ENCODE peak calls at places on chromosomes 2 and 18, in five cellular contexts. One of them, this sample, is unnamed.

GRCh38 chr2:1047485-1047884 is 96.8 kb downstream of the SNTG2 start:
- DNase-seq in hepatocyte: no peak
- DNase-seq in right cardiac atrium: no peak
- DNase-seq in CD8-positive, alpha-beta T cell: no peak
- DNase-seq in gastrocnemius medialis: no peak
- DNase-seq in this sample: no peak

GRCh38 chr2:75310915-75311314 is 111.6 kb upstream of the TACR1 start:
- DNase-seq in hepatocyte: no peak
- DNase-seq in right cardiac atrium: no peak
- DNase-seq in CD8-positive, alpha-beta T cell: no peak
- DNase-seq in gastrocnemius medialis: no peak
- DNase-seq in this sample: no peak

GRCh38 chr2:70690846-70691245 is 77.2 kb downstream of the ADD2 start:
- DNase-seq in hepatocyte: no peak
- DNase-seq in right cardiac atrium: no peak
- DNase-seq in CD8-positive, alpha-beta T cell: no peak
- DNase-seq in gastrocnemius medialis: no peak
- DNase-seq in this sample: no peak

GRCh38 chr2:203225423-203226039 is 13.3 kb upstream of the CYP20A1 start:
- DNase-seq in hepatocyte: peak
- DNase-seq in right cardiac atrium: no peak
- DNase-seq in CD8-positive, alpha-beta T cell: peak
- DNase-seq in gastrocnemius medialis: no peak
- DNase-seq in this sample: no peak

GRCh38 chr2:231673348-231673770 is 35.0 kb upstream of the PTMA start:
- DNase-seq in hepatocyte: peak
- DNase-seq in right cardiac atrium: peak
- DNase-seq in CD8-positive, alpha-beta T cell: no peak
- DNase-seq in gastrocnemius medialis: peak
- DNase-seq in this sample: peak

GRCh38 chr18:37246779-37247340 is 318.7 kb downstream of the CELF4 start:
- DNase-seq in hepatocyte: no peak
- DNase-seq in right cardiac atrium: no peak
- DNase-seq in CD8-positive, alpha-beta T cell: no peak
- DNase-seq in gastrocnemius medialis: no peak
- DNase-seq in this sample: no peak

GRCh38 chr2:67389286-67389685 is 7.8 kb upstream of the ETAA1 start:
- DNase-seq in hepatocyte: no peak
- DNase-seq in right cardiac atrium: no peak
- DNase-seq in CD8-positive, alpha-beta T cell: no peak
- DNase-seq in gastrocnemius medialis: no peak
- DNase-seq in this sample: no peak

GRCh38 chr2:237616373-237617304 is 10.7 kb upstream of the LRRFIP1 start:
- DNase-seq in hepatocyte: no peak
- DNase-seq in right cardiac atrium: no peak
- DNase-seq in CD8-positive, alpha-beta T cell: no peak
- DNase-seq in gastrocnemius medialis: no peak
- DNase-seq in this sample: no peak

GRCh38 chr2:212337036-212337435 is 201.6 kb downstream of the ERBB4 start:
- DNase-seq in hepatocyte: no peak
- DNase-seq in right cardiac atrium: no peak
- DNase-seq in CD8-positive, alpha-beta T cell: no peak
- DNase-seq in gastrocnemius medialis: no peak
- DNase-seq in this sample: no peak

GRCh38 chr2:120901213-120901612 is 165.5 kb downstream of the GLI2 start:
- DNase-seq in hepatocyte: no peak
- DNase-seq in right cardiac atrium: no peak
- DNase-seq in CD8-positive, alpha-beta T cell: no peak
- DNase-seq in gastrocnemius medialis: no peak
- DNase-seq in this sample: no peak

GRCh38 chr2:171149986-171150693 is 10.6 kb downstream of the TLK1 start:
- DNase-seq in hepatocyte: no peak
- DNase-seq in right cardiac atrium: no peak
- DNase-seq in CD8-positive, alpha-beta T cell: no peak
- DNase-seq in gastrocnemius medialis: no peak
- DNase-seq in this sample: no peak

GRCh38 chr2:216242365-216242764 is 129.9 kb downstream of the MARCHF4 start:
- DNase-seq in hepatocyte: no peak
- DNase-seq in right cardiac atrium: no peak
- DNase-seq in CD8-positive, alpha-beta T cell: no peak
- DNase-seq in gastrocnemius medialis: no peak
- DNase-seq in this sample: no peak

GRCh38 chr2:76678358-76679024 is 843.7 kb downstream of the LRRTM4 start:
- DNase-seq in hepatocyte: no peak
- DNase-seq in right cardiac atrium: no peak
- DNase-seq in CD8-positive, alpha-beta T cell: no peak
- DNase-seq in gastrocnemius medialis: no peak
- DNase-seq in this sample: no peak

GRCh38 chr2:11742317-11742701 is 4.1 kb upstream of the LPIN1 start:
- DNase-seq in hepatocyte: no peak
- DNase-seq in right cardiac atrium: no peak
- DNase-seq in CD8-positive, alpha-beta T cell: no peak
- DNase-seq in gastrocnemius medialis: no peak
- DNase-seq in this sample: no peak

GRCh38 chr2:202054716-202055115 is 18.3 kb upstream of the KIAA2012 start:
- DNase-seq in hepatocyte: no peak
- DNase-seq in right cardiac atrium: no peak
- DNase-seq in CD8-positive, alpha-beta T cell: no peak
- DNase-seq in gastrocnemius medialis: no peak
- DNase-seq in this sample: no peak

GRCh38 chr2:506866-507265 is 170.3 kb downstream of the TMEM18 start:
- DNase-seq in hepatocyte: no peak
- DNase-seq in right cardiac atrium: no peak
- DNase-seq in CD8-positive, alpha-beta T cell: no peak
- DNase-seq in gastrocnemius medialis: no peak
- DNase-seq in this sample: no peak

GRCh38 chr2:102520801-102521200 is 47.8 kb downstream of the SLC9A4 start:
- DNase-seq in hepatocyte: peak
- DNase-seq in right cardiac atrium: no peak
- DNase-seq in CD8-positive, alpha-beta T cell: no peak
- DNase-seq in gastrocnemius medialis: no peak
- DNase-seq in this sample: no peak

GRCh38 chr2:201964631-201965206 is 68.9 kb upstream of the FZD7 start:
- DNase-seq in hepatocyte: no peak
- DNase-seq in right cardiac atrium: no peak
- DNase-seq in CD8-positive, alpha-beta T cell: peak
- DNase-seq in gastrocnemius medialis: no peak
- DNase-seq in this sample: no peak

GRCh38 chr2:167294775-167295140 is 406.5 kb downstream of the XIRP2 start:
- DNase-seq in hepatocyte: no peak
- DNase-seq in right cardiac atrium: no peak
- DNase-seq in CD8-positive, alpha-beta T cell: no peak
- DNase-seq in gastrocnemius medialis: no peak
- DNase-seq in this sample: no peak

GRCh38 chr2:41886757-41887156 is 161.1 kb upstream of the PKDCC start:
- DNase-seq in hepatocyte: no peak
- DNase-seq in right cardiac atrium: no peak
- DNase-seq in CD8-positive, alpha-beta T cell: no peak
- DNase-seq in gastrocnemius medialis: no peak
- DNase-seq in this sample: no peak

GRCh38 chr2:29459445-29460179 is 344.4 kb downstream of the CLIP4 start:
- DNase-seq in hepatocyte: peak
- DNase-seq in right cardiac atrium: no peak
- DNase-seq in CD8-positive, alpha-beta T cell: no peak
- DNase-seq in gastrocnemius medialis: no peak
- DNase-seq in this sample: no peak
- H3K27ac ChIP-seq in hepatocyte: no peak
- H3K27ac ChIP-seq in right cardiac atrium: no peak
- H3K27ac ChIP-seq in CD8-positive, alpha-beta T cell: no peak
- H3K27ac ChIP-seq in gastrocnemius medialis: no peak
- H3K27ac ChIP-seq in this sample: no peak

GRCh38 chr18:55089595-55089994 is 130.3 kb upstream of the CCDC68 start:
- DNase-seq in hepatocyte: no peak
- DNase-seq in right cardiac atrium: no peak
- DNase-seq in CD8-positive, alpha-beta T cell: no peak
- DNase-seq in gastrocnemius medialis: no peak
- DNase-seq in this sample: no peak

GRCh38 chr18:55090566-55091187 is 131.4 kb upstream of the CCDC68 start:
- DNase-seq in hepatocyte: no peak
- DNase-seq in right cardiac atrium: no peak
- DNase-seq in CD8-positive, alpha-beta T cell: no peak
- DNase-seq in gastrocnemius medialis: no peak
- DNase-seq in this sample: no peak

GRCh38 chr18:55088000-55088401 is 128.7 kb upstream of the CCDC68 start:
- DNase-seq in hepatocyte: no peak
- DNase-seq in right cardiac atrium: no peak
- DNase-seq in CD8-positive, alpha-beta T cell: no peak
- DNase-seq in gastrocnemius medialis: no peak
- DNase-seq in this sample: no peak

GRCh38 chr18:55086931-55087330 is 127.7 kb upstream of the CCDC68 start:
- DNase-seq in hepatocyte: no peak
- DNase-seq in right cardiac atrium: no peak
- DNase-seq in CD8-positive, alpha-beta T cell: no peak
- DNase-seq in gastrocnemius medialis: no peak
- DNase-seq in this sample: no peak

DNA sequence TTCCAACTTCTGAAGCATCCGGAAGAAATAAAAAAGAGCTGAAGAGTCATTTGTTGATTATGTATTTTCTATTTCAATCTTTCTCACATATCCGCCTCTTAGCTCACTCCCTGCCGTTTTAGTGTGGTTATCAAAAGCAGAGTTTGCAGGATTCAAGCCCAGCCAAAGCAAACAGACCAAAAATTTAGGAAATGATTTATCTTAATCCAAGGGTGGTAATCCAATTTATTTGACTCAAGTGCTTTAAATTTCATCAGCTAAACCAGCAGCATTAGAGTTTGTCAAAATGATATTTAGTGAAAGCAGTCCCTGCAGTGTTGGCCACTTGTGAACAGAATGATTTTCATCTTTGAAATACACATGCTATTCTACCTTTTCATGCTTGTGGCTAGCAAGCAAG is 129.3 kb upstream of the CCDC68 start:
- DNase-seq in hepatocyte: no peak
- DNase-seq in right cardiac atrium: no peak
- DNase-seq in CD8-positive, alpha-beta T cell: no peak
- DNase-seq in gastrocnemius medialis: no peak
- DNase-seq in this sample: no peak
- H3K27ac ChIP-seq in hepatocyte: no peak
- H3K27ac ChIP-seq in right cardiac atrium: no peak
- H3K27ac ChIP-seq in CD8-positive, alpha-beta T cell: no peak
- H3K27ac ChIP-seq in gastrocnemius medialis: no peak
- H3K27ac ChIP-seq in this sample: no peak

GRCh38 chr18:2954869-2955645 is 57.9 kb downstream of the LPIN2 start:
- DNase-seq in hepatocyte: no peak
- DNase-seq in right cardiac atrium: no peak
- DNase-seq in CD8-positive, alpha-beta T cell: no peak
- DNase-seq in gastrocnemius medialis: no peak
- DNase-seq in this sample: no peak

GRCh38 chr18:2958819-2959298 is 54.1 kb downstream of the LPIN2 start:
- DNase-seq in hepatocyte: peak
- DNase-seq in right cardiac atrium: no peak
- DNase-seq in CD8-positive, alpha-beta T cell: no peak
- DNase-seq in gastrocnemius medialis: peak
- DNase-seq in this sample: no peak

GRCh38 chr18:2959341-2959740 is 53.6 kb downstream of the LPIN2 start:
- DNase-seq in hepatocyte: no peak
- DNase-seq in right cardiac atrium: no peak
- DNase-seq in CD8-positive, alpha-beta T cell: no peak
- DNase-seq in gastrocnemius medialis: no peak
- DNase-seq in this sample: no peak

GRCh38 chr18:2953935-2954641 is 58.9 kb downstream of the LPIN2 start:
- DNase-seq in hepatocyte: no peak
- DNase-seq in right cardiac atrium: no peak
- DNase-seq in CD8-positive, alpha-beta T cell: no peak
- DNase-seq in gastrocnemius medialis: no peak
- DNase-seq in this sample: no peak

DNA sequence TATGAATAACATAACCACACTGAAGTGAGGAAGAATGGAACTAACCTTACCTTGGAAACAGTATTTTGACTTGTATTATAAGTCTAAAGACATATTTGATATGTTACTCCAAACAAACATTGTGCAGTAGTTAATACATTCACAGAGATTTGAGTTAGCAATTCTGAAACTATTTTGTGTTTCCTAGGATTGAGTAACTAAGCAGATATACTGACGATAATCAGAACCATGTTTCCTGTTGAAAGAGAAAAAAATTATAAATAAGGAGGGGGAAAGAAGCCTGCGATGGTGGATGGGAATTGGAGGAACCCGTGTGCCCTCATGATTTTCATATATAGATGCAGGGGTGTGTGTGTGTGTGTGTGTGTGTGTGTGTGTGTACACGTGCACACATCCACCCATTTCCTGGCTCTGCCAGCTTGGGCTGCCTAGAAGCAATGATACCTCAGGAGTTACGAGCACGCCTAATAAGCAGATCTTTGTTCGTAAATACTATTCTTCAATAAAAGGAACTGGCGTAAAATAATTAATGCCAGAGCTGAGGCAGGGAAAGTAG is 56.9 kb downstream of the LPIN2 start:
- DNase-seq in hepatocyte: no peak
- DNase-seq in right cardiac atrium: no peak
- DNase-seq in CD8-positive, alpha-beta T cell: peak
- DNase-seq in gastrocnemius medialis: no peak
- DNase-seq in this sample: no peak
- H3K27ac ChIP-seq in hepatocyte: no peak
- H3K27ac ChIP-seq in right cardiac atrium: no peak
- H3K27ac ChIP-seq in CD8-positive, alpha-beta T cell: peak
- H3K27ac ChIP-seq in gastrocnemius medialis: no peak
- H3K27ac ChIP-seq in this sample: peak

DNA sequence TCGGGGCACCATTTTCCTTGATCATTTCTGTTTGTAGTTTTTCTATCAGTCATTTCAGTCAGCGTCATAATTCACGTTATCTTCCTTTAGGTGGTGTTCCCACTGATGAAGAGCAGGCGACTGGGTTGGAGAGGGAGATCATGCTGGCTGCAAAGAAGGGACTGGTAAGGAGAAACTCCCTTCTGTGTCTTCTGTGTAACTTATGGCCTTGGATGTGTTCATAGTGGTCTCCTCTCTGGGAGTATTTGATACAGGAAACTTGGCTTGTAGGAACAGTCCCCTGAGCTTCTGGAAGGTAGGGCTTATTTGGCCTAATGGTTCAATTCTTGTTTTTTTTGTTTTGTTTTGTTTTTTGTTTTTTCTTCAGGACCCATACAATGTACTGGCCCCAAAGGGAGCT is 1.1 kb downstream of the COX5B start:
- DNase-seq in hepatocyte: no peak
- DNase-seq in right cardiac atrium: no peak
- DNase-seq in CD8-positive, alpha-beta T cell: no peak
- DNase-seq in gastrocnemius medialis: no peak
- DNase-seq in this sample: no peak
- H3K27ac ChIP-seq in hepatocyte: no peak
- H3K27ac ChIP-seq in right cardiac atrium: no peak
- H3K27ac ChIP-seq in CD8-positive, alpha-beta T cell: no peak
- H3K27ac ChIP-seq in gastrocnemius medialis: peak
- H3K27ac ChIP-seq in this sample: peak